ENCODE peak calls at places on chromosomes 13 and 19, in seven cellular contexts. One of them, this sample, is unnamed.

GRCh38 chr19:57934820-57935665 is at the start of gene ZNF418:
- DNase-seq in lower leg skin: no peak
- DNase-seq in A549: peak
- DNase-seq in uterus: peak
- DNase-seq in right lobe of liver: peak
- DNase-seq in tibial nerve: no peak
- DNase-seq in stomach: peak
- DNase-seq in this sample: peak

GRCh38 chr19:13036366-13036976 is 41.2 kb downstream of the NFIX start:
- DNase-seq in lower leg skin: no peak
- DNase-seq in A549: peak
- DNase-seq in uterus: no peak
- DNase-seq in right lobe of liver: no peak
- DNase-seq in tibial nerve: no peak
- DNase-seq in stomach: peak
- DNase-seq in this sample: no peak

GRCh38 chr13:97116754-97117153 is 105.4 kb upstream of the MBNL2 start:
- DNase-seq in lower leg skin: no peak
- DNase-seq in A549: no peak
- DNase-seq in uterus: no peak
- DNase-seq in right lobe of liver: no peak
- DNase-seq in tibial nerve: no peak
- DNase-seq in stomach: no peak
- DNase-seq in this sample: no peak

GRCh38 chr13:63336549-63336948 is 1920.9 kb upstream of the PCDH20 start:
- DNase-seq in lower leg skin: no peak
- DNase-seq in A549: no peak
- DNase-seq in uterus: no peak
- DNase-seq in right lobe of liver: peak
- DNase-seq in tibial nerve: no peak
- DNase-seq in stomach: no peak
- DNase-seq in this sample: no peak

GRCh38 chr19:54325631-54326030 is 12.7 kb upstream of the LILRA5 start:
- DNase-seq in lower leg skin: peak
- DNase-seq in A549: no peak
- DNase-seq in uterus: no peak
- DNase-seq in right lobe of liver: no peak
- DNase-seq in tibial nerve: no peak
- DNase-seq in stomach: no peak
- DNase-seq in this sample: no peak

GRCh38 chr19:51509823-51510660 is 8.4 kb upstream of the SIGLEC12 start:
- DNase-seq in lower leg skin: no peak
- DNase-seq in A549: no peak
- DNase-seq in uterus: no peak
- DNase-seq in right lobe of liver: no peak
- DNase-seq in tibial nerve: no peak
- DNase-seq in stomach: no peak
- DNase-seq in this sample: no peak

GRCh38 chr19:46838160-46838559 is 12.5 kb downstream of the AP2S1 start:
- DNase-seq in lower leg skin: no peak
- DNase-seq in A549: no peak
- DNase-seq in uterus: no peak
- DNase-seq in right lobe of liver: no peak
- DNase-seq in tibial nerve: no peak
- DNase-seq in stomach: no peak
- DNase-seq in this sample: no peak

GRCh38 chr19:29711584-29712132 is 3.4 kb downstream of the C19orf12 start:
- DNase-seq in lower leg skin: no peak
- DNase-seq in A549: no peak
- DNase-seq in uterus: no peak
- DNase-seq in right lobe of liver: no peak
- DNase-seq in tibial nerve: no peak
- DNase-seq in stomach: no peak
- DNase-seq in this sample: no peak

GRCh38 chr13:30247406-30247805 is 59.9 kb downstream of the KATNAL1 start:
- DNase-seq in lower leg skin: no peak
- DNase-seq in A549: no peak
- DNase-seq in uterus: no peak
- DNase-seq in right lobe of liver: no peak
- DNase-seq in tibial nerve: no peak
- DNase-seq in stomach: no peak
- DNase-seq in this sample: no peak

GRCh38 chr13:32647926-32648325 is 61.7 kb downstream of the PDS5B start:
- DNase-seq in lower leg skin: no peak
- DNase-seq in A549: no peak
- DNase-seq in uterus: no peak
- DNase-seq in right lobe of liver: no peak
- DNase-seq in tibial nerve: no peak
- DNase-seq in stomach: no peak
- DNase-seq in this sample: no peak

GRCh38 chr19:43743059-43743458 is 11.7 kb downstream of the SMG9 start:
- DNase-seq in lower leg skin: no peak
- DNase-seq in A549: no peak
- DNase-seq in uterus: no peak
- DNase-seq in right lobe of liver: no peak
- DNase-seq in tibial nerve: no peak
- DNase-seq in stomach: no peak
- DNase-seq in this sample: no peak

GRCh38 chr19:35090795-35091214 is 24.8 kb upstream of the FXYD3 start:
- DNase-seq in lower leg skin: no peak
- DNase-seq in A549: no peak
- DNase-seq in uterus: no peak
- DNase-seq in right lobe of liver: peak
- DNase-seq in tibial nerve: no peak
- DNase-seq in stomach: peak
- DNase-seq in this sample: no peak

GRCh38 chr19:39416626-39417120 is 4.2 kb downstream of the PLEKHG2 start:
- DNase-seq in lower leg skin: no peak
- DNase-seq in A549: no peak
- DNase-seq in uterus: peak
- DNase-seq in right lobe of liver: no peak
- DNase-seq in tibial nerve: no peak
- DNase-seq in stomach: no peak
- DNase-seq in this sample: no peak

GRCh38 chr13:42991892-42992584 is at the start of gene EPSTI1:
- DNase-seq in lower leg skin: peak
- DNase-seq in A549: no peak
- DNase-seq in uterus: peak
- DNase-seq in right lobe of liver: peak
- DNase-seq in tibial nerve: peak
- DNase-seq in stomach: peak
- DNase-seq in this sample: peak

GRCh38 chr19:44050740-44051653 is 839 bp upstream of the ZNF223 start:
- DNase-seq in lower leg skin: no peak
- DNase-seq in A549: peak
- DNase-seq in uterus: no peak
- DNase-seq in right lobe of liver: no peak
- DNase-seq in tibial nerve: no peak
- DNase-seq in stomach: peak
- DNase-seq in this sample: no peak

GRCh38 chr19:38678217-38678890 is 30.9 kb downstream of the ACTN4 start:
- DNase-seq in lower leg skin: no peak
- DNase-seq in A549: no peak
- DNase-seq in uterus: no peak
- DNase-seq in right lobe of liver: no peak
- DNase-seq in tibial nerve: no peak
- DNase-seq in stomach: no peak
- DNase-seq in this sample: no peak

GRCh38 chr19:36182612-36183454 is 30.6 kb upstream of the COX7A1 start:
- DNase-seq in lower leg skin: no peak
- DNase-seq in A549: peak
- DNase-seq in uterus: no peak
- DNase-seq in right lobe of liver: no peak
- DNase-seq in tibial nerve: no peak
- DNase-seq in stomach: no peak
- DNase-seq in this sample: no peak

GRCh38 chr19:54412877-54413276 is 2.4 kb upstream of the TTYH1 start:
- DNase-seq in lower leg skin: no peak
- DNase-seq in A549: peak
- DNase-seq in uterus: no peak
- DNase-seq in right lobe of liver: no peak
- DNase-seq in tibial nerve: no peak
- DNase-seq in stomach: no peak
- DNase-seq in this sample: no peak

GRCh38 chr13:110501188-110501587 is 60.3 kb downstream of the RAB20 start:
- DNase-seq in lower leg skin: no peak
- DNase-seq in A549: no peak
- DNase-seq in uterus: no peak
- DNase-seq in right lobe of liver: no peak
- DNase-seq in tibial nerve: no peak
- DNase-seq in stomach: no peak
- DNase-seq in this sample: no peak

GRCh38 chr13:97367016-97367415 is 67.0 kb upstream of the RAP2A start:
- DNase-seq in lower leg skin: no peak
- DNase-seq in A549: no peak
- DNase-seq in uterus: peak
- DNase-seq in right lobe of liver: no peak
- DNase-seq in tibial nerve: no peak
- DNase-seq in stomach: no peak
- DNase-seq in this sample: no peak

GRCh38 chr13:27446986-27447583 is 3.3 kb downstream of the MTIF3 start:
- DNase-seq in lower leg skin: no peak
- DNase-seq in A549: no peak
- DNase-seq in uterus: no peak
- DNase-seq in right lobe of liver: no peak
- DNase-seq in tibial nerve: no peak
- DNase-seq in stomach: no peak
- DNase-seq in this sample: no peak
- TF ChIP-seq POLR2A in lower leg skin: no peak
- TF ChIP-seq POLR2A in A549: no peak
- TF ChIP-seq POLR2A in uterus: no peak
- TF ChIP-seq POLR2A in right lobe of liver: no peak
- TF ChIP-seq POLR2A in tibial nerve: no peak
- TF ChIP-seq POLR2A in stomach: no peak
- TF ChIP-seq POLR2A in this sample: no peak

GRCh38 chr13:50742353-50742752 is 101.1 kb downstream of the DLEU7 start:
- DNase-seq in lower leg skin: no peak
- DNase-seq in A549: no peak
- DNase-seq in uterus: no peak
- DNase-seq in right lobe of liver: no peak
- DNase-seq in tibial nerve: no peak
- DNase-seq in stomach: no peak
- DNase-seq in this sample: no peak

GRCh38 chr13:50735071-50735470 is 108.4 kb downstream of the DLEU7 start:
- DNase-seq in lower leg skin: no peak
- DNase-seq in A549: no peak
- DNase-seq in uterus: no peak
- DNase-seq in right lobe of liver: no peak
- DNase-seq in tibial nerve: no peak
- DNase-seq in stomach: no peak
- DNase-seq in this sample: no peak

GRCh38 chr13:50745542-50745941 is 98.0 kb downstream of the DLEU7 start:
- DNase-seq in lower leg skin: no peak
- DNase-seq in A549: no peak
- DNase-seq in uterus: no peak
- DNase-seq in right lobe of liver: no peak
- DNase-seq in tibial nerve: no peak
- DNase-seq in stomach: no peak
- DNase-seq in this sample: no peak

GRCh38 chr13:50744261-50744660 is 99.2 kb downstream of the DLEU7 start:
- DNase-seq in lower leg skin: no peak
- DNase-seq in A549: no peak
- DNase-seq in uterus: no peak
- DNase-seq in right lobe of liver: no peak
- DNase-seq in tibial nerve: no peak
- DNase-seq in stomach: no peak
- DNase-seq in this sample: no peak

DNA sequence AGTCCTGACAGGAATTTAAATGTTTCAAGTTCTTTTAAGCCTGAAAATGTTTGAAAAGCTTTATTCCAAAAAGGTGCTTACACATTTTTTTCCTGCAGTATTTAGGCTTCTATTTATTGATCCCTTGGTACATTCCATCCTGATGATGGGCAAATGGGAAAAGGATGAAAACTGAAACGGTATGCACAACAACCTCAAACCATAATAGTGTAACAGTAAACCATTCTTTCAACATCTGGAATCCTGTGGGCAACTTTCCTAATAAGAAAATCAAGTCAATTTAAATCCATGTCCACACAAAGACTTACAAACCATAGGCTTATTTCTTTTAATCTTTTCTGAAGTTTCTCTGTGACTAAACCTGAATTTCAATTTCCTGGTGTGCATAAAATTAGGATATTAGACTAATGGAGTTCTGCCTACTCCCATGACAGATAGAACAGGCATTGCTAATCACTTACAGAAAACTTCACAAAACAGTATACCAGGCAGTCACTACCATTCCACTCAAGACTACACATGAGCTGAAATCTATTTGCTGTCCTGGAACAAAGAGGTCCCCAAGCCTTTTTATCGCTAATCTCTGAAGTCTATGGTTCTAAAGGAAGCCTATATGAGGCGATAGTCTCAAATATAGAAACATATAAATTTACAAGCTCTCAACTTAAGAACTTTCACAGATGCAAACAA is 103.3 kb downstream of the DLEU7 start:
- DNase-seq in lower leg skin: no peak
- DNase-seq in A549: no peak
- DNase-seq in uterus: no peak
- DNase-seq in right lobe of liver: no peak
- DNase-seq in tibial nerve: no peak
- DNase-seq in stomach: no peak
- DNase-seq in this sample: no peak
- H3K4me3 ChIP-seq in lower leg skin: no peak
- H3K4me3 ChIP-seq in A549: no peak
- H3K4me3 ChIP-seq in uterus: no peak
- H3K4me3 ChIP-seq in right lobe of liver: no peak
- H3K4me3 ChIP-seq in tibial nerve: no peak
- H3K4me3 ChIP-seq in stomach: no peak
- H3K4me3 ChIP-seq in this sample: no peak

GRCh38 chr19:19026299-19026971 is 6.9 kb downstream of the SUGP2 start:
- DNase-seq in lower leg skin: no peak
- DNase-seq in A549: peak
- DNase-seq in uterus: no peak
- DNase-seq in right lobe of liver: peak
- DNase-seq in tibial nerve: no peak
- DNase-seq in stomach: no peak
- DNase-seq in this sample: no peak
- TF ChIP-seq CTCF in lower leg skin: no peak
- TF ChIP-seq CTCF in A549: peak
- TF ChIP-seq CTCF in uterus: no peak
- TF ChIP-seq CTCF in right lobe of liver: peak
- TF ChIP-seq CTCF in tibial nerve: no peak
- TF ChIP-seq CTCF in stomach: no peak
- TF ChIP-seq CTCF in this sample: no peak

DNA sequence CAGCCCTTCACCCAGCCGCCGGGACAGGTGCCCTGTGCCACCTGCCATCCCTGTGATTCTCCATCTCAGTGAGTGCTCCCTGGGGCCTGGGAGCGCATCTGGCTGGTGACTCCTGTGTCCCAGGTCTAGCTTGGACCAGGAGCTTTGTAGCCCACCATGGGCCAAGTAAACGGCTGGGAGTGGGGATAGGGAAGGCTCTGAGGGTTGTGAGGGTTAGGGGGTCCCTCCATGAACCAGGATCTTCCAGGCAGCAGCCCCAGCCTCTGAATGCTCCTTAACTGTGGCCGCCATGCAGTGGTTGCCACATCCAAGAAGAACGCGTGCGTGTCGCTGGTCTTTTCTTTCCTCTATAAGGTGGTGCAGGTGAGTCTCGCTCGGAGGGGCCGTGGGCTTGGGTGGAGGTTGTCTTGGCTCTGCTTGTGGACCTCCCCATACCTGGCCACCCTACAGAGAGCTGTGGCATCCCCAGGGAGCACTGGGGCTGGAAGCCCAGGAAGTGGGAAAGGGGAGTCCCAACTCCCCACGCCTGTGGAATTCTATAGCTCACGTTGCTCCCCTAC is 8.4 kb downstream of the AP1M1 start:
- DNase-seq in lower leg skin: no peak
- DNase-seq in A549: no peak
- DNase-seq in uterus: no peak
- DNase-seq in right lobe of liver: no peak
- DNase-seq in tibial nerve: no peak
- DNase-seq in stomach: no peak
- DNase-seq in this sample: no peak
- TF ChIP-seq POLR2A in lower leg skin: no peak
- TF ChIP-seq POLR2A in A549: no peak
- TF ChIP-seq POLR2A in uterus: no peak
- TF ChIP-seq POLR2A in right lobe of liver: no peak
- TF ChIP-seq POLR2A in tibial nerve: no peak
- TF ChIP-seq POLR2A in stomach: no peak
- TF ChIP-seq POLR2A in this sample: no peak

This sample was measured in ovary.